ENCODE peak calls at places on chromosome 18, in seven cellular contexts. S is SK-N-SH, I is breast epithelium, A is HL-60, F is GM23338, T is sigmoid colon, O is HCT116. E is an unnamed sample.

GRCh38 chr18:48419268-48420022 is 10.3 kb upstream of the ZBTB7C start:
- DNase-seq in S (no peak), T (no peak), I (no peak), F (peak), O (no peak), A (no peak), E (no peak)

GRCh38 chr18:2906522-2907458 is 60.0 kb downstream of the EMILIN2 start:
- DNase-seq in T (no peak), S (peak), O (no peak), F (peak), I (no peak), A (peak), E (no peak)

GRCh38 chr18:11994346-11994707 is 13.0 kb downstream of the IMPA2 start:
- DNase-seq in A (no peak), T (peak), I (no peak), F (no peak), S (no peak), O (no peak), E (peak)

GRCh38 chr18:63025251-63025710 is 294.3 kb downstream of the BCL2 start:
- DNase-seq in O (no peak), A (no peak), I (peak), T (no peak), F (peak), S (peak), E (no peak)

GRCh38 chr18:65206551-65207260 is 544.1 kb upstream of the CDH7 start:
- DNase-seq in A (no peak), O (no peak), T (no peak), I (no peak), F (peak), S (no peak), E (no peak)

GRCh38 chr18:12038082-12038660 is 55.5 kb upstream of the ANKRD62 start:
- DNase-seq in T (peak), F (peak), S (peak), I (peak), A (no peak), O (no peak), E (peak)

GRCh38 chr18:63505566-63506335 is 29.0 kb downstream of the SERPINB5 start:
- DNase-seq in O (peak), I (no peak), T (no peak), A (no peak), S (peak), F (peak), E (no peak)

GRCh38 chr18:10579079-10579867 is 53.4 kb downstream of the NAPG start:
- DNase-seq in A (no peak), O (no peak), F (no peak), S (no peak), I (no peak), T (no peak), E (no peak)

GRCh38 chr18:77191241-77191751 is 58.4 kb upstream of the GALR1 start:
- DNase-seq in I (no peak), A (no peak), S (no peak), O (no peak), T (no peak), F (no peak), E (no peak)

GRCh38 chr18:50879302-50880107 is 587 bp downstream of the ME2 start:
- DNase-seq in O (no peak), A (no peak), F (no peak), T (no peak), I (no peak), S (no peak), E (peak)

GRCh38 chr18:62384610-62385097 is 59.5 kb downstream of the TNFRSF11A start:
- DNase-seq in S (no peak), A (no peak), O (no peak), I (no peak), T (no peak), F (peak), E (no peak)

GRCh38 chr18:36476433-36476832 is 178.9 kb downstream of the FHOD3 start:
- DNase-seq in T (no peak), A (no peak), O (no peak), F (no peak), S (no peak), I (no peak), E (no peak)

GRCh38 chr18:3262234-3263171 is 570 bp downstream of the MYL12B start:
- DNase-seq in A (no peak), T (no peak), F (peak), O (no peak), S (no peak), I (no peak), E (no peak)

GRCh38 chr18:44654555-44654954 is 26.1 kb upstream of the SETBP1 start:
- DNase-seq in S (no peak), A (no peak), I (no peak), T (no peak), F (no peak), O (no peak), E (no peak)

GRCh38 chr18:9653390-9653789 is 39.0 kb upstream of the PPP4R1 start:
- DNase-seq in S (peak), O (no peak), I (peak), A (no peak), F (no peak), T (peak), E (peak)

GRCh38 chr18:49843778-49844625 is 30.7 kb upstream of the ACAA2 start:
- DNase-seq in T (no peak), A (no peak), I (no peak), F (no peak), O (no peak), S (no peak), E (no peak)

GRCh38 chr18:12679183-12679786 is 21.4 kb upstream of the SPIRE1 start:
- DNase-seq in T (peak), A (no peak), I (no peak), F (no peak), S (no peak), O (no peak), E (no peak)

GRCh38 chr18:13712400-13713131 is 13.8 kb downstream of the FAM210A start:
- DNase-seq in T (no peak), F (peak), S (no peak), A (no peak), I (no peak), O (no peak), E (no peak)

GRCh38 chr18:60060026-60060425 is 160.2 kb downstream of the PMAIP1 start:
- DNase-seq in S (no peak), F (no peak), O (no peak), I (no peak), T (no peak), A (no peak), E (no peak)

GRCh38 chr18:70249118-70249517 is 39.7 kb upstream of the SOCS6 start:
- DNase-seq in O (no peak), A (no peak), S (no peak), T (no peak), F (no peak), I (no peak), E (no peak)

GRCh38 chr18:54558609-54559585 is 32.1 kb upstream of the DYNAP start:
- DNase-seq in S (peak), A (peak), O (no peak), I (no peak), F (peak), T (no peak), E (no peak)

GRCh38 chr18:44895176-44895798 is 214.6 kb downstream of the SETBP1 start:
- DNase-seq in S (peak), T (no peak), F (no peak), I (no peak), O (no peak), A (peak), E (peak)

GRCh38 chr18:1806884-1807615 is 764.3 kb downstream of the METTL4 start:
- DNase-seq in A (no peak), T (no peak), S (no peak), I (no peak), O (no peak), F (peak), E (no peak)

GRCh38 chr18:49467019-49467563 is 6.6 kb upstream of the DYM start:
- DNase-seq in F (no peak), O (no peak), I (no peak), T (no peak), S (no peak), A (no peak), E (no peak)

GRCh38 chr18:12233378-12233777 is 20.8 kb upstream of the CIDEA start:
- DNase-seq in I (no peak), S (no peak), F (no peak), O (no peak), A (no peak), T (no peak), E (no peak)

GRCh38 chr18:2979871-2980606 is 32.9 kb downstream of the LPIN2 start:
- DNase-seq in A (no peak), O (no peak), I (no peak), T (no peak), S (no peak), F (no peak), E (no peak)

GRCh38 chr18:61589724-61590065 is 256.5 kb downstream of the CDH20 start:
- DNase-seq in F (no peak), A (no peak), T (no peak), O (no peak), I (no peak), S (no peak), E (no peak)

GRCh38 chr18:11891737-11892136 is 16.4 kb downstream of the MPPE1 start:
- DNase-seq in A (no peak), S (no peak), F (no peak), O (no peak), T (no peak), I (no peak), E (no peak)

GRCh38 chr18:74294526-74294925 is 2.8 kb upstream of the CYB5A start:
- DNase-seq in I (peak), O (no peak), F (no peak), S (no peak), T (peak), A (no peak), E (no peak)

GRCh38 chr18:76827205-76827885 is 5.0 kb downstream of the ZNF236 start:
- DNase-seq in I (no peak), F (no peak), S (no peak), T (peak), A (no peak), O (no peak), E (no peak)

GRCh38 chr18:34224423-34225217 is at the start of gene NOL4:
- DNase-seq in S (peak), A (no peak), F (peak), I (peak), T (peak), O (no peak), E (peak)

GRCh38 chr18:79527656-79528055 is 131.9 kb downstream of the NFATC1 start:
- DNase-seq in A (no peak), I (no peak), O (no peak), S (no peak), T (peak), F (no peak), E (peak)

GRCh38 chr18:79529296-79529695 is 133.6 kb downstream of the NFATC1 start:
- DNase-seq in T (peak), F (no peak), S (no peak), I (no peak), O (no peak), A (no peak), E (peak)

GRCh38 chr18:79529991-79530390 is 134.3 kb downstream of the NFATC1 start:
- DNase-seq in O (no peak), S (no peak), T (peak), A (no peak), I (no peak), F (no peak), E (no peak)

GRCh38 chr18:79528296-79528695 is 132.6 kb downstream of the NFATC1 start:
- DNase-seq in S (no peak), F (no peak), I (no peak), A (no peak), O (no peak), T (peak), E (peak)

GRCh38 chr18:79528846-79529245 is 133.1 kb downstream of the NFATC1 start:
- DNase-seq in I (no peak), T (peak), O (peak), F (peak), A (no peak), S (peak), E (peak)
- TF ChIP-seq POLR2AphosphoS5 in I (no peak), T (no peak), O (no peak), F (no peak), A (no peak), S (no peak), E (peak)

GRCh38 chr18:75456277-75456676 is 28.8 kb upstream of the SMIM21 start:
- DNase-seq in F (peak), T (no peak), S (no peak), A (no peak), I (no peak), O (no peak), E (no peak)

GRCh38 chr18:75454022-75454795 is 26.7 kb upstream of the SMIM21 start:
- DNase-seq in O (no peak), F (no peak), T (no peak), I (no peak), S (no peak), A (no peak), E (no peak)

DNA sequence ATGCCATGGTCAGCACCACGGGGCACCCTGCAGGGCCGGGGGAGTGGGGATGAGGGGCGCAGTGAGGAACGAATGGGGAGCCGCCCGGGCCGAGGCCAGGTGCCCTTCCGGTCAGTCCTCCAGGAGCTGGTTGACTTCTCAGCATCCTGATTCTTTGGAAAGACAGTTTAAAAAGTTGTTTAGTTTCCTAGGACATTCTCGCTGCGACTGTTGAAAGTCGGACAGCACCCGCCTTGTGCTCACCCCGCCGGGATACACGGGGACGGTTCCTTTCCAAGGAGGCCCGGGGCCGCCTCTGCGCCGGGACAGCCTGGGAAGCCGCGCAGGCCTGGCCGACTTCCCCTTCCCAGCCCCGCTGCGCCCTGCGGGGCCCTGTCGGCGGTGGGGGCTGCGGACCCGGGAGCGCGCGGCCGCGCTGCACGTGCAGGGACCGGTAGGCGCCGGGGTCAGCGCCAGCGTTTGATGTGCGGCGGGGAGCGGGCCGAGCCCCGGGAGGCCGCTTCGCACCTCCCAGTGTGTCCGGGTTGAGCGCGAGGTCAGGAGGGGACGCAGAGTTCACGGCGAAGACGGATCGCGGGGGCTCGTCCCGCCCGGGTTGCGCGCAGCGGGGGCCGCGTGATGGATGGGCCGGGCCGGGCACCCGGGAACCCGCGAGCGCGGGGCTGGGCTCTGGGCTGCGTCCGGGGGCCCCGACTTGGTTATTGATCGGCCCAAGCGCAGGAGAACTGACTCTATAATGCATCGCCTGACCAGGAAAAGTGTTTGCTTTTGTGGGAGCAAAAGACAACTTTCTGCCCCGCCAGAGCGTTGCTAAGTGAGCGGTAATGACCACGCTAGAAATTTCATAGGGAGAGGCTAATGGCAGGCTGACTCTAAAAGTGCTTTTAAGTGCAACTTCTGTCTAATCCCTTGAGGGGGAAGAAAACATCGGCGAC is 28.0 kb upstream of the SMIM21 start:
- DNase-seq in F (peak), S (peak), T (no peak), I (no peak), O (no peak), A (peak), E (no peak)
- H3K4me3 ChIP-seq in F (peak), S (no peak), T (peak), I (peak), O (no peak), A (peak), E (peak)

GRCh38 chr18:22276334-22276713 is 106.9 kb downstream of the GATA6 start:
- DNase-seq in A (no peak), O (no peak), S (no peak), T (no peak), F (no peak), I (no peak), E (no peak)

GRCh38 chr18:22278798-22279197 is 109.4 kb downstream of the GATA6 start:
- DNase-seq in S (no peak), F (no peak), A (no peak), T (no peak), O (no peak), I (no peak), E (no peak)

GRCh38 chr18:22279741-22280452 is 110.5 kb downstream of the GATA6 start:
- DNase-seq in T (no peak), S (no peak), F (no peak), O (no peak), I (no peak), A (no peak), E (no peak)

GRCh38 chr18:22275706-22276333 is 106.4 kb downstream of the GATA6 start:
- DNase-seq in I (no peak), O (no peak), S (no peak), A (no peak), T (no peak), F (no peak), E (no peak)

DNA sequence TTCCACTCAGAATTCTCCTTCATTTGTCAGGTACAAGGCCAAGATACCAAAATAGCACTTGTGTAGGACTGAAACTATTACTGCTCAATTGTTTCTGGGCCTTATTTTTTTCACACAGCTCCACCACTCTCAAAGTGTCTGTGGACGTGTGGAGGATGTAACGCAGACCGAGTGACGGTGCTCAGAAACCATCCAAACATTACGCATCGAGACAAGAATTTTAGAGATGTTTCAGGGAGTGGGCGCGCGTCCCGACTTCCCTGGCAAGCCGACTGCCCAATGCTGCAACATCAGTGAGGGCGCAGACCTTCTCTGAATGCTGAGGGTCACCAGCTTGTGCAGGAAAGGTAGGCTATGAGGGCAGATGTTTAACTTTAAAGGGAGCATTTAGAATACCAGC is 108.4 kb downstream of the GATA6 start:
- DNase-seq in S (no peak), I (peak), A (no peak), O (no peak), T (no peak), F (no peak), E (no peak)
- TF ChIP-seq POLR2AphosphoS5 in S (no peak), I (no peak), A (no peak), O (no peak), T (peak), F (no peak), E (no peak)

GRCh38 chr18:38996056-38996455 is 1430.5 kb upstream of the CELF4 start:
- DNase-seq in T (no peak), F (no peak), O (no peak), S (no peak), I (no peak), A (no peak), E (no peak)
- H3K4me3 ChIP-seq in T (no peak), F (no peak), O (no peak), S (no peak), I (no peak), A (no peak), E (no peak)

GRCh38 chr18:58276640-58277456 is 232.8 kb downstream of the NEDD4L start:
- DNase-seq in A (no peak), T (no peak), F (no peak), S (no peak), O (no peak), I (no peak), E (peak)
- TF ChIP-seq POLR2AphosphoS5 in A (no peak), T (no peak), F (no peak), S (no peak), O (no peak), I (no peak), E (no peak)

DNA sequence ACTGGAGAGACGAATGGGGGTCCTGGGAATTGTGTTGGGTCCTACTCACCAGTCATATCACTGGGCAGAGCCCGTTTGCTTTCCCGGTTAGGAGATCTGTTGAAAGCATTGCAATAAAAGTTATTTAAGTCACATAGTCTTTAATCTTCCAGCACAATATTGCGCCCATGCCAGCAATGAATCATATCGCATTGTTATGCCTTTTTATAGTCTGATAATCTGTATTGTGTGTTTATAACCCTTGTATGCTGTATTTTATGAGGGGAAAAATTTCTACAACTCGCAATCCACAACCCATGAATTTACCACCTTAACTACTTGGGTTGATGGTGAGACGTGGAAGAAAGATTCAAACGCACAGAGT is 211.9 kb upstream of the SMIM21 start:
- DNase-seq in S (no peak), O (no peak), T (no peak), I (no peak), F (no peak), A (no peak), E (no peak)
- H3K4me3 ChIP-seq in S (no peak), O (no peak), T (no peak), I (no peak), F (no peak), A (no peak), E (no peak)

GRCh38 chr18:23992119-23992940 is 22.2 kb upstream of the TTC39C start:
- DNase-seq in I (peak), F (no peak), T (no peak), A (no peak), S (peak), O (no peak), E (peak)
- TF ChIP-seq POLR2AphosphoS5 in I (no peak), F (no peak), T (no peak), A (no peak), S (no peak), O (no peak), E (peak)

E was measured in stomach.